ENCODE peak calls at places on chromosomes 11 and 22, in seven cellular contexts. Z is GM19239; R is fibroblast of villous mesenchyme; B is dorsolateral prefrontal cortex; Q is mesendoderm; S is AG09309; U is stimulated activated CD4-positive, alpha-beta T cell treated with anti-CD3 and anti-CD28 coated beads, Interleukin-4, amount 100 ng/mL, for 1 hour. C is an unnamed sample.

GRCh38 chr11:14677146-14677545 is 33.5 kb downstream of the PDE3B start:
- DNase-seq in Z (no peak), R (no peak), B (no peak), Q (no peak), S (no peak), U (no peak), C (no peak)

GRCh38 chr11:84250834-84251613 is 964.9 kb upstream of the CCDC90B start:
- DNase-seq in Z (no peak), R (no peak), B (no peak), Q (no peak), S (no peak), U (no peak), C (no peak)

GRCh38 chr11:44765026-44765595 is 38.3 kb downstream of the TSPAN18 start:
- DNase-seq in Z (no peak), R (no peak), B (no peak), Q (no peak), S (no peak), U (no peak), C (no peak)

GRCh38 chr22:43101306-43101705 is 9.2 kb upstream of the BIK start:
- DNase-seq in Z (no peak), R (peak; percentile 28), B (no peak), Q (no peak), S (no peak), U (no peak), C (no peak)

GRCh38 chr11:115699733-115700132 is 195.5 kb upstream of the CADM1 start:
- DNase-seq in Z (no peak), R (no peak), B (no peak), Q (no peak), S (peak; percentile 41), U (no peak), C (no peak)

GRCh38 chr11:44633641-44634040 is 68.2 kb downstream of the CD82 start:
- DNase-seq in Z (no peak), R (no peak), B (peak; percentile 24), Q (peak; percentile 31), S (no peak), U (no peak), C (no peak)

GRCh38 chr22:33785283-33785991 is 134.8 kb downstream of the LARGE1 start:
- DNase-seq in Z (no peak), R (peak; percentile 84), B (no peak), Q (no peak), S (peak; percentile 39), U (no peak), C (no peak)

GRCh38 chr22:30829901-30830550 is 135.4 kb downstream of the OSBP2 start:
- DNase-seq in Z (no peak), R (peak; percentile 70), B (no peak), Q (no peak), S (peak; percentile 92), U (no peak), C (no peak)

GRCh38 chr11:62545437-62546243 is 966 bp downstream of the AHNAK start:
- DNase-seq in Z (no peak), R (peak; percentile 95), B (no peak), Q (peak; percentile 97), S (peak; percentile 64), U (peak; percentile 59), C (no peak)

GRCh38 chr11:68798221-68798813 is 43.4 kb downstream of the CPT1A start:
- DNase-seq in Z (no peak), R (peak; percentile 14), B (no peak), Q (peak; percentile 68), S (no peak), U (peak; percentile 46), C (no peak)

GRCh38 chr22:39184586-39185577 is 32.4 kb upstream of the CBX7 start:
- DNase-seq in Z (no peak), R (peak; percentile 39), B (no peak), Q (no peak), S (no peak), U (no peak), C (no peak)

C was measured in caudate nucleus.